ENCODE peak calls at places on chromosomes 6 and 20, in five cellular contexts. One of them, this sample, is unnamed.

GRCh38 chr6:32689531-32690505 is 23.4 kb upstream of the HLA-DQB1 start:
- DNase-seq in tibial artery: no peak
- DNase-seq in pancreas: no peak
- DNase-seq in Daoy: no peak
- DNase-seq in chondrocyte: no peak
- DNase-seq in this sample: no peak

GRCh38 chr20:38308447-38308846 is 4.5 kb downstream of the BPI start:
- DNase-seq in tibial artery: no peak
- DNase-seq in pancreas: no peak
- DNase-seq in Daoy: no peak
- DNase-seq in chondrocyte: no peak
- DNase-seq in this sample: no peak

GRCh38 chr6:14542670-14543366 is 425.2 kb downstream of the CD83 start:
- DNase-seq in tibial artery: no peak
- DNase-seq in pancreas: no peak
- DNase-seq in Daoy: peak
- DNase-seq in chondrocyte: no peak
- DNase-seq in this sample: no peak

GRCh38 chr20:11271319-11271718 is 597.5 kb upstream of the JAG1 start:
- DNase-seq in tibial artery: no peak
- DNase-seq in pancreas: peak
- DNase-seq in Daoy: no peak
- DNase-seq in chondrocyte: no peak
- DNase-seq in this sample: no peak

GRCh38 chr6:112640895-112641294 is 293.8 kb downstream of the RFPL4B start:
- DNase-seq in tibial artery: no peak
- DNase-seq in pancreas: no peak
- DNase-seq in Daoy: peak
- DNase-seq in chondrocyte: no peak
- DNase-seq in this sample: no peak

GRCh38 chr6:125421853-125422252 is 120.1 kb upstream of the HDDC2 start:
- DNase-seq in tibial artery: peak
- DNase-seq in pancreas: peak
- DNase-seq in Daoy: peak
- DNase-seq in chondrocyte: no peak
- DNase-seq in this sample: no peak

GRCh38 chr20:37365760-37366638 is 20.1 kb downstream of the SRC start:
- DNase-seq in tibial artery: peak
- DNase-seq in pancreas: no peak
- DNase-seq in Daoy: no peak
- DNase-seq in chondrocyte: no peak
- DNase-seq in this sample: peak

GRCh38 chr6:137738197-137738596 is 128.9 kb upstream of the TNFAIP3 start:
- DNase-seq in tibial artery: no peak
- DNase-seq in pancreas: no peak
- DNase-seq in Daoy: peak
- DNase-seq in chondrocyte: no peak
- DNase-seq in this sample: no peak

GRCh38 chr6:163347021-163347446 is 67.5 kb upstream of the QKI start:
- DNase-seq in tibial artery: no peak
- DNase-seq in pancreas: no peak
- DNase-seq in Daoy: peak
- DNase-seq in chondrocyte: no peak
- DNase-seq in this sample: no peak

GRCh38 chr20:38924718-38925117 is 1.5 kb upstream of the FAM83D start:
- DNase-seq in tibial artery: no peak
- DNase-seq in pancreas: no peak
- DNase-seq in Daoy: no peak
- DNase-seq in chondrocyte: no peak
- DNase-seq in this sample: no peak

GRCh38 chr6:94902974-94903628 is 674.2 kb upstream of the MANEA start:
- DNase-seq in tibial artery: no peak
- DNase-seq in pancreas: no peak
- DNase-seq in Daoy: no peak
- DNase-seq in chondrocyte: peak
- DNase-seq in this sample: no peak

GRCh38 chr6:15062311-15063252 is 183.3 kb upstream of the JARID2 start:
- DNase-seq in tibial artery: no peak
- DNase-seq in pancreas: no peak
- DNase-seq in Daoy: peak
- DNase-seq in chondrocyte: no peak
- DNase-seq in this sample: no peak

GRCh38 chr6:35642471-35643161 is 46.1 kb downstream of the FKBP5 start:
- DNase-seq in tibial artery: no peak
- DNase-seq in pancreas: no peak
- DNase-seq in Daoy: no peak
- DNase-seq in chondrocyte: no peak
- DNase-seq in this sample: no peak

GRCh38 chr6:15266423-15266996 is 20.6 kb downstream of the JARID2 start:
- DNase-seq in tibial artery: no peak
- DNase-seq in pancreas: no peak
- DNase-seq in Daoy: no peak
- DNase-seq in chondrocyte: no peak
- DNase-seq in this sample: no peak

GRCh38 chr20:35021063-35021462 is 65.4 kb downstream of the MYH7B start:
- DNase-seq in tibial artery: no peak
- DNase-seq in pancreas: no peak
- DNase-seq in Daoy: no peak
- DNase-seq in chondrocyte: peak
- DNase-seq in this sample: no peak

GRCh38 chr6:5657684-5658429 is 348.9 kb downstream of the NRN1 start:
- DNase-seq in tibial artery: no peak
- DNase-seq in pancreas: no peak
- DNase-seq in Daoy: no peak
- DNase-seq in chondrocyte: no peak
- DNase-seq in this sample: no peak

GRCh38 chr20:53606364-53606985 is 12.8 kb upstream of the ZNF217 start:
- DNase-seq in tibial artery: no peak
- DNase-seq in pancreas: no peak
- DNase-seq in Daoy: no peak
- DNase-seq in chondrocyte: no peak
- DNase-seq in this sample: no peak

GRCh38 chr20:2745936-2746635 is 53.5 kb downstream of the EBF4 start:
- DNase-seq in tibial artery: no peak
- DNase-seq in pancreas: no peak
- DNase-seq in Daoy: no peak
- DNase-seq in chondrocyte: no peak
- DNase-seq in this sample: peak

GRCh38 chr6:17212541-17213371 is 68.4 kb upstream of the RBM24 start:
- DNase-seq in tibial artery: no peak
- DNase-seq in pancreas: no peak
- DNase-seq in Daoy: no peak
- DNase-seq in chondrocyte: no peak
- DNase-seq in this sample: peak

GRCh38 chr20:17878912-17879602 is 89.5 kb downstream of the SNX5 start:
- DNase-seq in tibial artery: no peak
- DNase-seq in pancreas: no peak
- DNase-seq in Daoy: no peak
- DNase-seq in chondrocyte: no peak
- DNase-seq in this sample: peak

GRCh38 chr6:31794866-31795615 is 511 bp downstream of the VARS1 start:
- DNase-seq in tibial artery: no peak
- DNase-seq in pancreas: peak
- DNase-seq in Daoy: no peak
- DNase-seq in chondrocyte: peak
- DNase-seq in this sample: no peak

GRCh38 chr6:143271024-143271423 is 179.5 kb downstream of the ADAT2 start:
- DNase-seq in tibial artery: no peak
- DNase-seq in pancreas: no peak
- DNase-seq in Daoy: peak
- DNase-seq in chondrocyte: no peak
- DNase-seq in this sample: no peak

GRCh38 chr20:11852801-11853200 is 64.9 kb upstream of the BTBD3 start:
- DNase-seq in tibial artery: no peak
- DNase-seq in pancreas: no peak
- DNase-seq in Daoy: peak
- DNase-seq in chondrocyte: no peak
- DNase-seq in this sample: no peak

GRCh38 chr6:2021713-2022125 is 223.7 kb downstream of the GMDS start:
- DNase-seq in tibial artery: peak
- DNase-seq in pancreas: peak
- DNase-seq in Daoy: peak
- DNase-seq in chondrocyte: no peak
- DNase-seq in this sample: peak

GRCh38 chr20:47922280-47922675 is 137.0 kb upstream of the SULF2 start:
- DNase-seq in tibial artery: no peak
- DNase-seq in pancreas: no peak
- DNase-seq in Daoy: peak
- DNase-seq in chondrocyte: no peak
- DNase-seq in this sample: no peak

GRCh38 chr20:36793294-36794115 is 19.9 kb upstream of the DSN1 start:
- DNase-seq in tibial artery: no peak
- DNase-seq in pancreas: peak
- DNase-seq in Daoy: no peak
- DNase-seq in chondrocyte: no peak
- DNase-seq in this sample: no peak

GRCh38 chr6:159871911-159872310 is 18.9 kb upstream of the MAS1 start:
- DNase-seq in tibial artery: no peak
- DNase-seq in pancreas: no peak
- DNase-seq in Daoy: peak
- DNase-seq in chondrocyte: no peak
- DNase-seq in this sample: no peak

GRCh38 chr6:8108031-8108660 is 5.8 kb upstream of the EEF1E1 start:
- DNase-seq in tibial artery: no peak
- DNase-seq in pancreas: no peak
- DNase-seq in Daoy: peak
- DNase-seq in chondrocyte: no peak
- DNase-seq in this sample: no peak

GRCh38 chr20:51195419-51195901 is 172.6 kb upstream of the KCNG1 start:
- DNase-seq in tibial artery: no peak
- DNase-seq in pancreas: no peak
- DNase-seq in Daoy: peak
- DNase-seq in chondrocyte: no peak
- DNase-seq in this sample: no peak

GRCh38 chr6:37819802-37820712 is 530 bp downstream of the ZFAND3 start:
- DNase-seq in tibial artery: peak
- DNase-seq in pancreas: peak
- DNase-seq in Daoy: peak
- DNase-seq in chondrocyte: no peak
- DNase-seq in this sample: peak

GRCh38 chr6:66931787-66932186 is 1224.8 kb upstream of the EYS start:
- DNase-seq in tibial artery: no peak
- DNase-seq in pancreas: no peak
- DNase-seq in Daoy: no peak
- DNase-seq in chondrocyte: no peak
- DNase-seq in this sample: no peak

GRCh38 chr20:48284837-48285236 is 499.6 kb upstream of the SULF2 start:
- DNase-seq in tibial artery: no peak
- DNase-seq in pancreas: no peak
- DNase-seq in Daoy: peak
- DNase-seq in chondrocyte: no peak
- DNase-seq in this sample: no peak

GRCh38 chr20:2840967-2841531 is 504 bp downstream of the VPS16 start:
- DNase-seq in tibial artery: no peak
- DNase-seq in pancreas: peak
- DNase-seq in Daoy: peak
- DNase-seq in chondrocyte: no peak
- DNase-seq in this sample: peak